ENCODE peak calls at places on chromosome 18, in nine cellular contexts. One of them, this sample, is unnamed.

GRCh38 chr18:71878226-71878625 is 665.9 kb downstream of the CBLN2 start:
- DNase-seq in nephron progenitor cell: no peak
- DNase-seq in T follicular helper cell: no peak
- DNase-seq in tibial artery: no peak
- DNase-seq in naive B cell: no peak
- DNase-seq in psoas muscle: no peak
- DNase-seq in fibroblast of lung: no peak
- DNase-seq in tibial nerve: no peak
- DNase-seq in right cardiac atrium: no peak
- DNase-seq in this sample: no peak

GRCh38 chr18:10056506-10056905 is 142.7 kb downstream of the VAPA start:
- DNase-seq in nephron progenitor cell: no peak
- DNase-seq in T follicular helper cell: no peak
- DNase-seq in tibial artery: peak; percentile 57
- DNase-seq in naive B cell: no peak
- DNase-seq in psoas muscle: no peak
- DNase-seq in fibroblast of lung: no peak
- DNase-seq in tibial nerve: no peak
- DNase-seq in right cardiac atrium: no peak
- DNase-seq in this sample: no peak

GRCh38 chr18:2963048-2963447 is 49.9 kb downstream of the LPIN2 start:
- DNase-seq in nephron progenitor cell: no peak
- DNase-seq in T follicular helper cell: peak; percentile 61
- DNase-seq in tibial artery: no peak
- DNase-seq in naive B cell: peak; percentile 48
- DNase-seq in psoas muscle: no peak
- DNase-seq in fibroblast of lung: no peak
- DNase-seq in tibial nerve: no peak
- DNase-seq in right cardiac atrium: no peak
- DNase-seq in this sample: no peak

GRCh38 chr18:76715012-76715608 is 107.2 kb upstream of the ZNF236 start:
- DNase-seq in nephron progenitor cell: no peak
- DNase-seq in T follicular helper cell: no peak
- DNase-seq in tibial artery: peak; percentile 35
- DNase-seq in naive B cell: no peak
- DNase-seq in psoas muscle: no peak
- DNase-seq in fibroblast of lung: no peak
- DNase-seq in tibial nerve: no peak
- DNase-seq in right cardiac atrium: no peak
- DNase-seq in this sample: no peak

GRCh38 chr18:24659837-24660720 is 199.6 kb downstream of the HRH4 start:
- DNase-seq in nephron progenitor cell: no peak
- DNase-seq in T follicular helper cell: peak; percentile 6
- DNase-seq in tibial artery: no peak
- DNase-seq in naive B cell: peak; percentile 8
- DNase-seq in psoas muscle: peak; percentile 44
- DNase-seq in fibroblast of lung: no peak
- DNase-seq in tibial nerve: no peak
- DNase-seq in right cardiac atrium: peak; percentile 65
- DNase-seq in this sample: no peak

GRCh38 chr18:35387367-35387685 is 10.2 kb upstream of the ZNF396 start:
- DNase-seq in nephron progenitor cell: no peak
- DNase-seq in T follicular helper cell: no peak
- DNase-seq in tibial artery: no peak
- DNase-seq in naive B cell: no peak
- DNase-seq in psoas muscle: no peak
- DNase-seq in fibroblast of lung: peak; percentile 79
- DNase-seq in tibial nerve: no peak
- DNase-seq in right cardiac atrium: no peak
- DNase-seq in this sample: peak; percentile 74

GRCh38 chr18:56727399-56727798 is 76.2 kb downstream of the WDR7 start:
- DNase-seq in nephron progenitor cell: no peak
- DNase-seq in T follicular helper cell: no peak
- DNase-seq in tibial artery: no peak
- DNase-seq in naive B cell: no peak
- DNase-seq in psoas muscle: no peak
- DNase-seq in fibroblast of lung: no peak
- DNase-seq in tibial nerve: no peak
- DNase-seq in right cardiac atrium: no peak
- DNase-seq in this sample: no peak

GRCh38 chr18:41985914-41986313 is 30.9 kb downstream of the PIK3C3 start:
- DNase-seq in nephron progenitor cell: no peak
- DNase-seq in T follicular helper cell: no peak
- DNase-seq in tibial artery: no peak
- DNase-seq in naive B cell: no peak
- DNase-seq in psoas muscle: no peak
- DNase-seq in fibroblast of lung: no peak
- DNase-seq in tibial nerve: no peak
- DNase-seq in right cardiac atrium: no peak
- DNase-seq in this sample: no peak

GRCh38 chr18:78875268-78875997 is 104.2 kb upstream of the SALL3 start:
- DNase-seq in nephron progenitor cell: peak; percentile 41
- DNase-seq in T follicular helper cell: no peak
- DNase-seq in tibial artery: peak; percentile 51
- DNase-seq in naive B cell: no peak
- DNase-seq in psoas muscle: no peak
- DNase-seq in fibroblast of lung: no peak
- DNase-seq in tibial nerve: no peak
- DNase-seq in right cardiac atrium: no peak
- DNase-seq in this sample: no peak

GRCh38 chr18:77133051-77133919 is 702 bp upstream of the MBP start:
- DNase-seq in nephron progenitor cell: peak; percentile 30
- DNase-seq in T follicular helper cell: no peak
- DNase-seq in tibial artery: no peak
- DNase-seq in naive B cell: no peak
- DNase-seq in psoas muscle: peak; percentile 61
- DNase-seq in fibroblast of lung: no peak
- DNase-seq in tibial nerve: no peak
- DNase-seq in right cardiac atrium: no peak
- DNase-seq in this sample: no peak

GRCh38 chr18:13578400-13578799 is 148.0 kb downstream of the FAM210A start:
- DNase-seq in nephron progenitor cell: no peak
- DNase-seq in T follicular helper cell: no peak
- DNase-seq in tibial artery: no peak
- DNase-seq in naive B cell: no peak
- DNase-seq in psoas muscle: no peak
- DNase-seq in fibroblast of lung: no peak
- DNase-seq in tibial nerve: no peak
- DNase-seq in right cardiac atrium: no peak
- DNase-seq in this sample: no peak